ENCODE peak calls at places on chromosomes 13 and 19, in ten cellular contexts. R, O, F, E, W, Q, A, B, H and T are unnamed samples. For H3K36me3 and H3K4me1, the result is how much of the 10 kb centered on the place peaks cover.

GRCh38 chr19:58558623-58559274 is 338 bp upstream of the UBE2M start:
- DNase-seq in R (peak), O (peak), F (peak), E (peak), W (peak), Q (peak), A (peak), B (peak), H (peak), T (peak)

GRCh38 chr19:48842744-48843162 is 6.5 kb upstream of the HSD17B14 start:
- DNase-seq in R (no peak), O (no peak), F (no peak), E (no peak), W (peak), Q (peak), A (peak), B (peak), H (peak), T (peak)

GRCh38 chr13:94233401-94233800 is 246.1 kb downstream of the DCT start:
- DNase-seq in R (peak), O (no peak), F (no peak), E (no peak), W (no peak), Q (no peak), A (peak), B (no peak), H (no peak), T (no peak)

GRCh38 chr13:20609145-20609544 is 42.2 kb downstream of the IFT88 start:
- DNase-seq in R (no peak), O (no peak), F (no peak), E (no peak), W (no peak), Q (no peak), A (peak), B (no peak), H (no peak), T (no peak)

GRCh38 chr19:57903298-57904174 is 12.9 kb downstream of the ZNF417 start:
- DNase-seq in R (no peak), O (no peak), F (no peak), E (no peak), W (no peak), Q (no peak), A (no peak), B (no peak), H (peak), T (peak)

GRCh38 chr19:9498183-9498902 is at the start of gene ZNF560:
- DNase-seq in R (no peak), O (no peak), F (no peak), E (no peak), W (no peak), Q (no peak), A (no peak), B (no peak), H (no peak), T (no peak)

GRCh38 chr13:43848250-43848649 is 31.3 kb downstream of the CCDC122 start:
- DNase-seq in R (no peak), O (no peak), F (no peak), E (no peak), W (no peak), Q (no peak), A (peak), B (no peak), H (no peak), T (no peak)

GRCh38 chr13:23440821-23441608 is 7.5 kb upstream of the SACS start:
- DNase-seq in R (peak), O (no peak), F (no peak), E (no peak), W (no peak), Q (no peak), A (peak), B (no peak), H (no peak), T (no peak)

GRCh38 chr19:1955171-1956142 is 14.5 kb downstream of the CSNK1G2 start:
- DNase-seq in R (no peak), O (no peak), F (no peak), E (no peak), W (no peak), Q (no peak), A (no peak), B (no peak), H (no peak), T (no peak)

GRCh38 chr19:10830941-10831779 is 4.9 kb downstream of the TMED1 start:
- DNase-seq in R (no peak), O (no peak), F (no peak), E (no peak), W (no peak), Q (no peak), A (no peak), B (no peak), H (no peak), T (no peak)

GRCh38 chr13:80448725-80449124 is 107.8 kb upstream of the SPRY2 start:
- DNase-seq in R (no peak), O (no peak), F (no peak), E (no peak), W (no peak), Q (no peak), A (no peak), B (no peak), H (no peak), T (no peak)

GRCh38 chr19:55044771-55045716 is 7.0 kb upstream of the GP6 start:
- DNase-seq in R (no peak), O (peak), F (no peak), E (no peak), W (no peak), Q (no peak), A (no peak), B (no peak), H (no peak), T (no peak)

GRCh38 chr19:17114414-17114831 is 38.8 kb downstream of the MYO9B start:
- DNase-seq in R (no peak), O (no peak), F (no peak), E (no peak), W (no peak), Q (no peak), A (no peak), B (no peak), H (peak), T (no peak)

GRCh38 chr13:42990147-42990990 is 1.7 kb downstream of the EPSTI1 start:
- DNase-seq in R (no peak), O (no peak), F (no peak), E (no peak), W (no peak), Q (no peak), A (no peak), B (no peak), H (no peak), T (no peak)

GRCh38 chr19:49889687-49890348 is 6.9 kb downstream of the IL4I1 start:
- DNase-seq in R (peak), O (peak), F (peak), E (no peak), W (peak), Q (peak), A (no peak), B (peak), H (peak), T (no peak)

GRCh38 chr19:872266-872951 is 12.9 kb downstream of the CFD start:
- DNase-seq in R (peak), O (no peak), F (peak), E (peak), W (peak), Q (peak), A (no peak), B (no peak), H (peak), T (peak)
- H3K36me3 ChIP-seq in R (under half), O (under half), F (under half), E (under half), W (under half), Q (under half), A (half or more), B (under half), H (under half), T (half or more)

GRCh38 chr19:45509692-45510015 is 2.4 kb downstream of the VASP start:
- DNase-seq in R (no peak), O (no peak), F (no peak), E (no peak), W (no peak), Q (no peak), A (no peak), B (no peak), H (no peak), T (no peak)
- H3K4me1 ChIP-seq in R (under half), O (under half), F (under half), E (under half), W (half or more), Q (under half), A (under half), B (under half), H (under half), T (under half)

GRCh38 chr13:36979361-36980040 is 19.6 kb downstream of the ALG5 start:
- DNase-seq in R (no peak), O (no peak), F (no peak), E (no peak), W (no peak), Q (no peak), A (peak), B (no peak), H (no peak), T (no peak)

GRCh38 chr13:36986462-36987240 is 12.5 kb downstream of the ALG5 start:
- DNase-seq in R (no peak), O (no peak), F (no peak), E (no peak), W (no peak), Q (no peak), A (no peak), B (no peak), H (no peak), T (no peak)

DNA sequence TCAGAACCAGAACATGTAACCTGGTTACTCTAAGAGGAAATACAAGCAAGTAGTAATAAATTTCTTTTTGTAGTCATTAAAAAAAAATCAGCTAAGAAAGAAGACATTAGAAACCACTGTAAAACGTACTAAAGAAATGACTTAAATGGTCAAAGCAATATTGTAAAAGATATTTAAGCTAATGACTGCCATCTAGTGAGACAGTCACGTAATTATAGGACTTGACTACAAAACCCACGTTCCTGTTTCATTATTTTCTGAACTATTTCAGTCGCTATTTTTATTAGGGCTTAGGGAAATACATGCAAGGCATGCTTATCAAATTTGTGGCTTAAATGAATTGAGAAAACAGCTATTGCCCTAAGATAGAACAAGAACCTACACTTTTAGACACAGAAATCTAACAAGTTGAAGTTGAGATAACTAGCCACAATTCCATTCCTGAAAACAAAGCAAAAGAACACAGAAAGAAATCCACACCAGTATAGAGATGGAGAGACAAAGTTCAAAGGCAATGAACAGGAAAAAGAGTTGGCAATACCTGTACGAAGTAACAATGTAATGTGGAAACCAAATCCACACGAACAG is 17.9 kb downstream of the ALG5 start:
- DNase-seq in R (no peak), O (no peak), F (no peak), E (no peak), W (no peak), Q (no peak), A (peak), B (no peak), H (peak), T (no peak)
- H3K36me3 ChIP-seq in R (under half), O (under half), F (under half), E (under half), W (under half), Q (under half), A (under half), B (under half), H (under half), T (half or more)

GRCh38 chr19:5942991-5943390 is 28.9 kb downstream of the CAPS start:
- DNase-seq in R (no peak), O (no peak), F (no peak), E (no peak), W (no peak), Q (no peak), A (no peak), B (no peak), H (no peak), T (no peak)
- H3K4me1 ChIP-seq in R (under half), O (under half), F (under half), E (under half), W (under half), Q (under half), A (under half), B (under half), H (under half), T (under half)

GRCh38 chr19:35254341-35255297 is 5.8 kb downstream of the LSR start:
- DNase-seq in R (no peak), O (peak), F (no peak), E (no peak), W (no peak), Q (peak), A (no peak), B (no peak), H (no peak), T (no peak)
- H3K36me3 ChIP-seq in R (under half), O (under half), F (under half), E (under half), W (under half), Q (under half), A (under half), B (under half), H (under half), T (half or more)

GRCh38 chr13:40596484-40596883 is 70.0 kb downstream of the FOXO1 start:
- DNase-seq in R (no peak), O (no peak), F (no peak), E (no peak), W (no peak), Q (no peak), A (no peak), B (no peak), H (no peak), T (no peak)

GRCh38 chr13:40599722-40600121 is 66.7 kb downstream of the FOXO1 start:
- DNase-seq in R (no peak), O (no peak), F (no peak), E (no peak), W (no peak), Q (no peak), A (no peak), B (no peak), H (no peak), T (no peak)

GRCh38 chr13:40599146-40599545 is 67.3 kb downstream of the FOXO1 start:
- DNase-seq in R (no peak), O (no peak), F (no peak), E (no peak), W (no peak), Q (no peak), A (no peak), B (no peak), H (no peak), T (no peak)

GRCh38 chr13:40598599-40598998 is 67.8 kb downstream of the FOXO1 start:
- DNase-seq in R (no peak), O (no peak), F (no peak), E (no peak), W (no peak), Q (no peak), A (no peak), B (no peak), H (no peak), T (no peak)

GRCh38 chr13:40597735-40598365 is 68.6 kb downstream of the FOXO1 start:
- DNase-seq in R (no peak), O (peak), F (no peak), E (no peak), W (no peak), Q (no peak), A (no peak), B (no peak), H (peak), T (no peak)
- H3K4me1 ChIP-seq in R (half or more), O (under half), F (under half), E (under half), W (under half), Q (under half), A (under half), B (under half), H (under half), T (under half)

GRCh38 chr19:41325947-41326706 is 16.2 kb downstream of the CCDC97 start:
- DNase-seq in R (no peak), O (no peak), F (no peak), E (no peak), W (peak), Q (no peak), A (peak), B (no peak), H (no peak), T (no peak)
- H3K36me3 ChIP-seq in R (under half), O (under half), F (under half), E (under half), W (under half), Q (under half), A (half or more), B (under half), H (under half), T (under half)

DNA sequence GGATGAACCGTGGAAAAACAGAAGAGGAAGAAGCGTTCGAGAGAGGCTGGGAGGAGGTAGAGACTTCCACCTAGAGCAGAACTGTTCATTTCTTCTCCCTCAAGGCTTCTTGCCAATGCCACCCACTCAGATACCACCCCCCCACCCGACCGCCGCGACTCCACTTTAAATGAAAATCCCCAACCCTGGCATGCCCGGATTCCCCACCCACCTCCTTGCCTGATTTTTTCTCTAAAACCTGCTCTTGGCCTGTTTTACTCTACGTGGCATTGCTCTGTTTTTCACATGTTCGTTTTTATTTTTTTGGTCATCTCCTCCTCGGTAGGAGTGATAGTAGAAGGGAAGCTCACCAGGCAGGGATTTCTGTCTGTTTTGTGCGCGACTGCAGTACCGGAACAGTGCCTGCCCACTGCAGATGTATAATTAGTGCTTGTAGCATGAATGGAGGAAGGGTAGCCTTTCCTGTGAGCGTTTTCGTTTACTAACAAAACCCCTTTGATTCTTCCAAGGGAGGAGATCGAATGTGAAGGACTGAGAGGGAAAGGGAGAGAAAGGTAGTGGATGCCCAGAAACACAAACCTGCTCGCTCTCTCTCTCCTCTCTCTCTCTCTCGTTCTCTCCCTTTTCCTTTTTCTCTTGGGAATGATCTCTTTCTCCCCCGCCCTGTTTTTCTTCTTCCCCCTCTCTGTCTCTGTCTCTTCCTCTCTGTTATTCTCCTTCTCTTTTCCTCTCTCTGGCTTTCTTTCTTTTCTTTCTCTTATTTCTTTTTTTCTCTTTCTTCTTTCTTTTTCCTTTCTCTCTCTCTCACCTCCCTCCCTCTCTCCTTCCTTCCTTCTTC is 2.2 kb downstream of the CD70 start:
- DNase-seq in R (no peak), O (no peak), F (no peak), E (no peak), W (no peak), Q (no peak), A (peak), B (no peak), H (peak), T (no peak)
- H3K4me1 ChIP-seq in R (under half), O (under half), F (under half), E (under half), W (under half), Q (under half), A (under half), B (under half), H (under half), T (under half)

GRCh38 chr13:48317511-48317981 is 14.0 kb downstream of the RB1 start:
- DNase-seq in R (no peak), O (no peak), F (peak), E (no peak), W (no peak), Q (no peak), A (no peak), B (no peak), H (no peak), T (no peak)

GRCh38 chr13:48318014-48318713 is 14.6 kb downstream of the RB1 start:
- DNase-seq in R (no peak), O (no peak), F (peak), E (no peak), W (no peak), Q (no peak), A (no peak), B (no peak), H (no peak), T (no peak)

GRCh38 chr13:48316826-48317510 is 13.4 kb downstream of the RB1 start:
- DNase-seq in R (no peak), O (no peak), F (peak), E (no peak), W (no peak), Q (no peak), A (no peak), B (no peak), H (no peak), T (no peak)

GRCh38 chr13:48318714-48319457 is 15.3 kb downstream of the RB1 start:
- DNase-seq in R (no peak), O (peak), F (peak), E (no peak), W (no peak), Q (peak), A (no peak), B (no peak), H (no peak), T (no peak)

DNA sequence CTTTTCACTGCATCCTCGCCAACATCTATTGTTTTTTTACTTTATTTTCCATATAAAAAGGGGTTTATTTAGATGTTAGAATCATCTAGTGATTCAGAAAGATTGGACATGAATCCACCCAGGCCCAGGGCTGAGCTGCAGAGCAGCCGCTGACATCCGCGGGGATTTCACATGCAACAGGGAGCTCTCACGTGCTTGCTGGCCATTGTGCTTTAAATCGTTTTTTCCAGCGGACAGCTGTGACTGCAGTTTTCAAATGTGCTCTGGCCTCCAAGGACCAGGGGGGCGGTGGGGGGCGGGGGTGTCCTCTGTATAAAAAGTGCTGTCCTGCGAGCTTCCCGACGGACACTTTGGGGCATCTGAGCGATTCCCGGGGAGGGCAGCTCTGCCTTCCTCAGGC is 12.4 kb downstream of the RB1 start:
- DNase-seq in R (no peak), O (no peak), F (no peak), E (no peak), W (no peak), Q (no peak), A (no peak), B (no peak), H (no peak), T (no peak)
- H3K36me3 ChIP-seq in R (under half), O (under half), F (under half), E (under half), W (under half), Q (under half), A (half or more), B (under half), H (under half), T (under half)